ENCODE peak calls at places on chromosomes 13 and 19, in six cellular contexts. M is Calu3, X is cardiac fibroblast, O is lower lobe of right lung, J is left ventricle myocardium inferior, Q is endodermal cell. Y is an unnamed sample.

GRCh38 chr13:40664100-40665060 is 2.1 kb downstream of the FOXO1 start:
- DNase-seq in J (peak), O (peak), Q (peak), X (peak), M (peak), Y (peak)

GRCh38 chr13:39616087-39616694 is 13.2 kb upstream of the LHFPL6 start:
- DNase-seq in Q (peak), X (peak), M (peak), J (no peak), O (no peak), Y (peak)

GRCh38 chr19:21626091-21626490 is 120.7 kb downstream of the ZNF429 start:
- DNase-seq in O (no peak), J (no peak), X (no peak), M (no peak), Q (no peak), Y (no peak)

GRCh38 chr19:4389511-4390016 is 10.8 kb downstream of the SH3GL1 start:
- DNase-seq in O (no peak), M (no peak), X (no peak), Q (no peak), J (no peak), Y (no peak)

GRCh38 chr13:37775871-37776270 is 93.7 kb downstream of the TRPC4 start:
- DNase-seq in M (no peak), J (no peak), Q (no peak), O (no peak), X (peak), Y (no peak)

GRCh38 chr19:15448778-15449619 is 757 bp downstream of the WIZ start:
- DNase-seq in O (no peak), J (no peak), Q (peak), M (no peak), X (no peak), Y (peak)

GRCh38 chr19:40233811-40234389 is 7.4 kb upstream of the CCNP start:
- DNase-seq in X (no peak), O (no peak), J (no peak), Q (no peak), M (no peak), Y (no peak)

GRCh38 chr19:55537741-55538111 is 793 bp upstream of the SBK2 start:
- DNase-seq in J (no peak), O (no peak), X (no peak), M (no peak), Q (peak), Y (no peak)

GRCh38 chr13:99307247-99307646 is at the start of gene GPR183:
- DNase-seq in Q (no peak), M (no peak), J (no peak), O (no peak), X (peak), Y (peak)

GRCh38 chr13:20002766-20003165 is 44.2 kb downstream of the ZMYM2 start:
- DNase-seq in J (no peak), X (no peak), M (no peak), Q (no peak), O (no peak), Y (no peak)

GRCh38 chr13:29901714-29902631 is 51.6 kb upstream of the UBL3 start:
- DNase-seq in O (no peak), J (peak), Q (no peak), X (peak), M (peak), Y (no peak)

GRCh38 chr13:40187836-40188591 is 478.4 kb downstream of the FOXO1 start:
- DNase-seq in M (no peak), X (no peak), J (no peak), O (no peak), Q (peak), Y (no peak)

GRCh38 chr13:45362939-45363338 is 22.0 kb upstream of the TPT1 start:
- DNase-seq in O (no peak), X (no peak), J (no peak), M (no peak), Q (peak), Y (no peak)
- TF ChIP-seq CTCF in O (no peak), X (no peak), J (no peak), M (no peak), Q (peak), Y (no peak)

GRCh38 chr19:46489445-46490272 is 6.0 kb downstream of the PNMA8B start:
- DNase-seq in J (peak), Q (peak), M (no peak), O (peak), X (peak), Y (no peak)
- TF ChIP-seq CTCF in J (peak), Q (peak), M (no peak), O (peak), X (peak), Y (no peak)

DNA sequence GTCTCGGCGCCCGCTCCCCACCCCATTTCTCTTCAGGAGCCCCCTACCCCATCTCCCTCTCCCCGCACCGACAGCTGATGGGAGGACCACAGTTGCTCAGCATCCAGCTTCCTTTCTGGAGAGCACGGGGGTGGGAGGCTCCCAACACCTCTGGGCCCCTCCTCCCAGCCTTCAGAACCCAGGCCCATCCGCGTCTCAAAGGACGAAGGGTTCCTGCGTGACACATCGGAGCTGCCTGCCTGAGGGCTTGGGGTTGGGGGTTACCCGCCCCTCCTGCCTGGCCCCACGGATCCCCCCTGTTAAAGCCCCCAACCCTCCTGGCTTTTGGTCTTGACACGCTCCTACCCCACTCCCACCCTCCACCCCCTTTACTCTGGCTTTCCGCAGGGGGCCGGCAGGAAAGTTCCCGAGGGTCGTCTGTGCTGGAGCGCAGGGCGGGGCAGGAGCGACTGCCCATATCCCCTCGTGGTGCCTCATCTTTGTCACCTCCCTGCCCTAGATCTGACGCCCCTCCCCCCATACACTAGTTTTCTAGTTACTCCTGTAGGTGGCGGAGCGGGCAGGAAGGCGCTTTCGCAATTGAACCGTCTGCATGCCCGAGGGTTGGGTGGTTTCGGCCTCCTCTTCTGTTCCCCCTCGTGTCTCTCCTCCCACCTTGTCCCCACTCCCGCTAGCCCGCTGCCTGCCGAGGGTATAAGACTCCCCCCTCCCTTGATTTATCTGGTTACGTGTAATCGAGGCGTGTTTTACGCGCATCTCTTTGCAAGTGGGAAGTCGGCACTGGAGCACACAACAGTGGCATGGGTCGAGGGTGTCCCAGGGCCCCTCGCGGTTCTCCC is 922 bp downstream of the TRAPPC5 start:
- DNase-seq in O (peak), J (peak), X (peak), M (peak), Q (peak), Y (peak)
- TF ChIP-seq CTCF in O (peak), J (peak), X (peak), M (no peak), Q (peak), Y (peak)

GRCh38 chr19:27974082-27974513 is 1238.9 kb downstream of the UQCRFS1 start:
- DNase-seq in Q (peak), X (peak), J (no peak), O (no peak), M (peak), Y (peak)
- TF ChIP-seq CTCF in Q (peak), X (peak), J (peak), O (peak), M (peak), Y (peak)

DNA sequence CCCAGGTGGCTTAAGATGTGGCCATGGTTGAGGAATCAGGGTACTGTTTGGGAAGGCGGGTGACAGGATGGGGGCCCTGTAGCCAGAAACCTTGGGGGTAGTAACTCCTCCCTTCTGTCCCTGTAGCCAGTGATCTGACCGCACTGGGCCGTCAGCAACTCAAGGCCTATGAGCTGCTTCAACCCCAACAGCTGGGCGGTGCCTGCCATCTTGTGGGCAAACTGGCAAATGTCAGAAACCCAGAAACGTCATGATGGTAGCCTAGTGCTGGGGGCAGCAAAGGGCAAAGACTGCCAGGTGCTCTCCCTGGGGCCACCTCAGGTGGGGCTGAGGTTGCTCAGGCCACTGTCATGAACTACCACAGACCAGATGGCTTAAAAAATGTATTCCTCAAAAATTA is 3.5 kb downstream of the COPE start:
- DNase-seq in O (no peak), Q (peak), M (peak), X (peak), J (no peak), Y (no peak)
- TF ChIP-seq CTCF in O (peak), Q (peak), M (no peak), X (no peak), J (peak), Y (no peak)

GRCh38 chr13:112874751-112875300 is 94.2 kb upstream of the MCF2L start:
- DNase-seq in X (no peak), M (no peak), J (peak), Q (peak), O (peak), Y (no peak)
- TF ChIP-seq CTCF in X (no peak), M (no peak), J (peak), Q (no peak), O (no peak), Y (no peak)

DNA sequence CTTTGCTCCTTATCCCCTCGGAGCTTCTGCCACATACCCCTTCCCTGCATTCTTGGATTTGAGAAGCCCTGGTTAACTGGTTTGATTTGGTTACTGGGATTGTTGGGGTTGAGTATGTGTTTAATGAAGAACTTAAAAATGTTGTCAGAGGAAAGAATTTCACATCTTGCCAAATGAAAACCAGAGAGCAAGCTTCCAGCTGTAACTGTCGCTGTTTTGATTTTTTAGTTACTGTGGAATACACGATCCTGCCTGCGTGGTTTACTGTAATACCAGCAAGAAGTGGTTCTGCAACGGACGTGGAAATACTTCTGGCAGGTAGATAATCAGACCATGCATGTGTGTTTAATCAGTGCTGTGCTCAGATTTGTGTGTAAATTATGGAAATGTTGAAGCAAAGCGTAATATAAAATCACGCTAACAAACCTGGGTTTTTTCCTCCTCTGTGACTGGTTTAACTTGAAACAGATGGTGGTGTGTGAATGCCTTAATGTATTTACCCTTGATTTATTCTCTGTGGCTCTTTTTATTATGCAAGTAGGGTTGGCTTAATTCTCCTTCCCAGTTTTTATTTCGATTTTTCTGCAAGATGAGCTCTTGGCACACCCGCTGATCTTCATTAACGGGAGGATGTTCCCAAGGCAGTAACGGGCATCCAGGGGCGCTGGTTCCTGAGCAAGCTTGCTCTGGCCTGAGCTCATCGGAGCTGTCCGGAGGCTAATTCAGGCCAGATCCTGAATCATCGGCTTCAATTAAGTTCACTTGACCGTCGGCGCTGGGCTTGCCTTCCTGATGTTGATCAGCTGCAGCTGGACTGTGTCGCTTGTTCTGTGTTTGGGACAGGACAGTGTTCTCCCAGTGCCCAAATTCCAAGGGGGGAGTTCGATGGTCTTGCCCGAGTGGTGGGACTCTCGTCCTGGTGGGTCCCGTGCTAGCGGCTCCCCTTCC is 16.0 kb downstream of the UPF1 start:
- DNase-seq in X (peak), J (no peak), O (peak), M (no peak), Q (no peak), Y (no peak)
- TF ChIP-seq CTCF in X (no peak), J (peak), O (no peak), M (no peak), Q (peak), Y (peak)